ENCODE peak calls at places on chromosomes 7 and 10, in four cellular contexts. One of them, this sample, is unnamed.

GRCh38 chr7:8189615-8190014 is 72.4 kb downstream of the ICA1 start:
- DNase-seq in cardiac fibroblast: no peak
- DNase-seq in A549: no peak
- DNase-seq in heart left ventricle: no peak
- DNase-seq in this sample: no peak

GRCh38 chr10:46229144-46229563 is 57.6 kb upstream of the ANTXRL start:
- DNase-seq in cardiac fibroblast: peak
- DNase-seq in A549: peak
- DNase-seq in heart left ventricle: peak
- DNase-seq in this sample: no peak

GRCh38 chr7:98254951-98255610 is 3.0 kb upstream of the TECPR1 start:
- DNase-seq in cardiac fibroblast: peak
- DNase-seq in A549: no peak
- DNase-seq in heart left ventricle: no peak
- DNase-seq in this sample: no peak

GRCh38 chr7:52911326-52911725 is 124.1 kb upstream of the POM121L12 start:
- DNase-seq in cardiac fibroblast: no peak
- DNase-seq in A549: no peak
- DNase-seq in heart left ventricle: no peak
- DNase-seq in this sample: no peak

GRCh38 chr7:43038229-43038628 is 74.2 kb upstream of the HECW1 start:
- DNase-seq in cardiac fibroblast: peak
- DNase-seq in A549: no peak
- DNase-seq in heart left ventricle: no peak
- DNase-seq in this sample: peak

GRCh38 chr7:98126311-98127142 is 19.9 kb downstream of the LMTK2 start:
- DNase-seq in cardiac fibroblast: no peak
- DNase-seq in A549: no peak
- DNase-seq in heart left ventricle: no peak
- DNase-seq in this sample: no peak

GRCh38 chr10:30781571-30782542 is 152.3 kb upstream of the LYZL2 start:
- DNase-seq in cardiac fibroblast: no peak
- DNase-seq in A549: no peak
- DNase-seq in heart left ventricle: no peak
- DNase-seq in this sample: peak

GRCh38 chr10:104028823-104029527 is 56.7 kb downstream of the COL17A1 start:
- DNase-seq in cardiac fibroblast: peak
- DNase-seq in A549: no peak
- DNase-seq in heart left ventricle: no peak
- DNase-seq in this sample: no peak

GRCh38 chr7:129072410-129073063 is 17.6 kb upstream of the TNPO3 start:
- DNase-seq in cardiac fibroblast: no peak
- DNase-seq in A549: no peak
- DNase-seq in heart left ventricle: no peak
- DNase-seq in this sample: no peak

GRCh38 chr7:98284335-98285036 is 3.0 kb downstream of the BRI3 start:
- DNase-seq in cardiac fibroblast: peak
- DNase-seq in A549: peak
- DNase-seq in heart left ventricle: peak
- DNase-seq in this sample: peak

GRCh38 chr7:28955723-28956607 is 2.2 kb downstream of the TRIL start:
- DNase-seq in cardiac fibroblast: peak
- DNase-seq in A549: peak
- DNase-seq in heart left ventricle: peak
- DNase-seq in this sample: no peak

GRCh38 chr7:100516135-100516812 is 22.7 kb upstream of the AGFG2 start:
- DNase-seq in cardiac fibroblast: peak
- DNase-seq in A549: peak
- DNase-seq in heart left ventricle: peak
- DNase-seq in this sample: peak

GRCh38 chr10:116748041-116748440 is 5.7 kb upstream of the HSPA12A start:
- DNase-seq in cardiac fibroblast: peak
- DNase-seq in A549: peak
- DNase-seq in heart left ventricle: no peak
- DNase-seq in this sample: peak

GRCh38 chr10:73780301-73780700 is 1.5 kb upstream of the CHCHD1 start:
- DNase-seq in cardiac fibroblast: no peak
- DNase-seq in A549: no peak
- DNase-seq in heart left ventricle: no peak
- DNase-seq in this sample: no peak

GRCh38 chr7:74134117-74134539 is 40.0 kb upstream of the EIF4H start:
- DNase-seq in cardiac fibroblast: peak
- DNase-seq in A549: no peak
- DNase-seq in heart left ventricle: no peak
- DNase-seq in this sample: no peak

GRCh38 chr10:119337796-119338432 is 130.5 kb downstream of the GRK5 start:
- DNase-seq in cardiac fibroblast: peak
- DNase-seq in A549: no peak
- DNase-seq in heart left ventricle: no peak
- DNase-seq in this sample: peak

GRCh38 chr10:102593074-102593803 is 51.0 kb upstream of the TRIM8 start:
- DNase-seq in cardiac fibroblast: no peak
- DNase-seq in A549: no peak
- DNase-seq in heart left ventricle: no peak
- DNase-seq in this sample: peak

GRCh38 chr10:132745971-132746370 is 40.0 kb downstream of the NKX6-2 start:
- DNase-seq in cardiac fibroblast: no peak
- DNase-seq in A549: no peak
- DNase-seq in heart left ventricle: no peak
- DNase-seq in this sample: no peak

GRCh38 chr7:117323585-117323876 is 673 bp upstream of the WNT2 start:
- DNase-seq in cardiac fibroblast: no peak
- DNase-seq in A549: no peak
- DNase-seq in heart left ventricle: no peak
- DNase-seq in this sample: no peak

GRCh38 chr7:19989906-19990305 is 216.5 kb upstream of the TMEM196 start:
- DNase-seq in cardiac fibroblast: no peak
- DNase-seq in A549: no peak
- DNase-seq in heart left ventricle: no peak
- DNase-seq in this sample: no peak

GRCh38 chr10:101558206-101558605 is 29.9 kb downstream of the POLL start:
- DNase-seq in cardiac fibroblast: no peak
- DNase-seq in A549: no peak
- DNase-seq in heart left ventricle: peak
- DNase-seq in this sample: no peak

GRCh38 chr7:52472006-52472405 is 563.4 kb upstream of the POM121L12 start:
- DNase-seq in cardiac fibroblast: no peak
- DNase-seq in A549: no peak
- DNase-seq in heart left ventricle: no peak
- DNase-seq in this sample: no peak

GRCh38 chr10:122441961-122442360 is 12.5 kb upstream of the ARMS2 start:
- DNase-seq in cardiac fibroblast: peak
- DNase-seq in A549: peak
- DNase-seq in heart left ventricle: no peak
- DNase-seq in this sample: peak

DNA sequence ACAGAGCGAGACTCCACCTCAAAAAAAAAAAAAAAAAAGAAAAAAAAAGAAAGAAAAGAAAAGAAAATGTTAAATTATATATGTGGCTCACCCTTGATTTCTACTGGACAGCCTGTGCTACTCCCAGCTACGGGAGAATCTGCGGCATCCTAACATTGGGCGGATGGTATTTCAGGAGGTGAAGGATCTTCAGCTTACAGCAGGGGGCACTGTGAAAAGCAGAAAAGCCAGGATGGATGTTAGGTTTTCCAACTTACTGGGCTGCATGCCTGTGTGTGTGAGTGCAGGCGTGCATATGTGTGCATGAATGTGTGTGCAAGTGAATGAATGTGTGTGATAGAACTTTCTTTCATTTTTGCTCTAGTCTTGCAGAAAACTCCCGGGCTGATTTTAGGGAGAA is 1066.5 kb downstream of the TYW1 start:
- DNase-seq in cardiac fibroblast: no peak
- DNase-seq in A549: peak
- DNase-seq in heart left ventricle: no peak
- DNase-seq in this sample: no peak
- TF ChIP-seq CTCF in cardiac fibroblast: no peak
- TF ChIP-seq CTCF in A549: peak
- TF ChIP-seq CTCF in heart left ventricle: peak
- TF ChIP-seq CTCF in this sample: peak

DNA sequence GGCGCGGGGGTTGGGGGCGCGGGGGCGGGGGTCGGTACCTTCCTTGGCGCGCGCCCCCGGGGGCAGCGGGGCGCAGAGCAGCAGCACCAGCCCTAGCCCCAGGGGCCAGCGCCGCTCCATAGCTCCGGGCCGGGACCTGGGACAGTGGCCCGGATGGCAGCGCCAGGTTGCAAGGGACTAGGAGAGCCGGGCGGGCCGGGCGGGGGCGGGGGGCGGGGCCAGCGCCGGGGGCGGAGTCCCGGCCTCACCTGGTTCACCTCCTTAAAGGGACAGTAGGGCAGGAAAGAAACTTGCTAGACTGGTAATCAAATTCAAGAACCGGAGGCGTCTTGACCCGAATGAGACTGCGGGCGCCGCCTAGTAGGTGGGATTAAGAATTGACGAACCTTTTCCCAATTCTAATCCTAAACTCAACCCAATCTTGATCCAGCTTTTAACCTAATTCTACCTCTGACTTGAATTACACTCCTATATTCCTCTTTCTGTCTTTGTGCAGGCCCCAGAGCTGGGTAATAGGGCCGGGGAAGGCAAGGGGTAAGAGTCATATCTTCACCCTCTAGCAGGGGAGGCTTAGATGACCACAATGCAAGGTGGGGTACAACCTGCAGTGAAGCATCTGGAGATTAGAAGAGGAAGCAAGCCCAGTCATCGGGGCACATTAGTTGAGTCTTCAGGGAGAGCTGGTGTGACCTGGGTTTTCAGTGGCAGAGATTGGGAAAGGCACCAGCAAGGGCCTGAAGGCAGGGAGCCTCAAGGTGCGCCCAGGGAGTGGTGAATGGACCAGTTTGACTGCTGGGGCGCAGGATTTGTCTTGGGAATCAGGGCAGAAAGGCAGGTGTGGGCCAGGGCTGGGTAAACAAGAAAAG is at the start of gene EPHA1:
- DNase-seq in cardiac fibroblast: no peak
- DNase-seq in A549: no peak
- DNase-seq in heart left ventricle: peak
- DNase-seq in this sample: no peak
- TF ChIP-seq CTCF in cardiac fibroblast: peak
- TF ChIP-seq CTCF in A549: peak
- TF ChIP-seq CTCF in heart left ventricle: peak
- TF ChIP-seq CTCF in this sample: peak

DNA sequence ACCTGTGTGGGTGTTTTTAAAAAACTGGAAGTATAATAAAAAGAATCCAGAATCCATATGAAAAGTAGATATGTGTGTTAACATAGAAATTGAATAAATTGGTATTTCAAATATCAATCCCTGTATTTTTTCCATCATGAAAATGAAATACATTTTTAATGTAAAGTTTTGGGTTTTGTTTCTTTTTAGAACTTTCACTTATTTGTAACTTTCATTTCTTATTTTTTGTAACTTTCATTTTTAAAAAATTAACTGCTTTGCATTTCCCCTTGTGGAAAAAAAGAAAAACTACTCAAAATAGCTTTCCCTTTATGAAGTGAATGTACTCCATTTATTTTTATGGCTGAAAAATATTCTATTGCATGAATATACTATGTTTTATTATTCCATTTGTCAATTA is 75.5 kb upstream of the SMNDC1 start:
- DNase-seq in cardiac fibroblast: no peak
- DNase-seq in A549: no peak
- DNase-seq in heart left ventricle: no peak
- DNase-seq in this sample: no peak
- TF ChIP-seq CTCF in cardiac fibroblast: no peak
- TF ChIP-seq CTCF in A549: no peak
- TF ChIP-seq CTCF in heart left ventricle: no peak
- TF ChIP-seq CTCF in this sample: no peak

GRCh38 chr7:121748546-121748945 is 124.4 kb upstream of the PTPRZ1 start:
- DNase-seq in cardiac fibroblast: no peak
- DNase-seq in A549: no peak
- DNase-seq in heart left ventricle: no peak
- DNase-seq in this sample: no peak

GRCh38 chr7:121755818-121756501 is 117.0 kb upstream of the PTPRZ1 start:
- DNase-seq in cardiac fibroblast: no peak
- DNase-seq in A549: no peak
- DNase-seq in heart left ventricle: no peak
- DNase-seq in this sample: no peak

GRCh38 chr7:121753965-121754364 is 119.0 kb upstream of the PTPRZ1 start:
- DNase-seq in cardiac fibroblast: no peak
- DNase-seq in A549: no peak
- DNase-seq in heart left ventricle: no peak
- DNase-seq in this sample: no peak

GRCh38 chr7:121755286-121755685 is 117.7 kb upstream of the PTPRZ1 start:
- DNase-seq in cardiac fibroblast: peak
- DNase-seq in A549: no peak
- DNase-seq in heart left ventricle: no peak
- DNase-seq in this sample: no peak

DNA sequence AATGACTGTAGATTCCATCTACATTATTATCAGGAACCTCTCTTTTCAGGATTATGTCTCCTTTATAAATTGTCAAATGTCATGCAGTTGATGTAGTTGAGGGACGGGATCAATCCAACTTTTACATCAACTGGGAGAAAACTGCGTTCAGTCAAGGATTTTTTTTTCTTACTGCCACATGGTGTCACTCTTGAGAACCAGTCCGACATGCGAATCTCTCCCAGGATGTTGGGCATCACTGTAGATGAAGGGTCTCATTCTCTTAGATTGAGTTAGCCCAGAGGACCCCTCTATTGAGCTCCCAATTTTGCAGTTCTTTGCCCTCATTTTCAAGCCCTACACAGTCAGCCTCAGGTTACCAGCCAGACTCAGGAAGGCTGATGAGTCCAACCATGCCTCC is 120.3 kb upstream of the PTPRZ1 start:
- DNase-seq in cardiac fibroblast: peak
- DNase-seq in A549: peak
- DNase-seq in heart left ventricle: no peak
- DNase-seq in this sample: peak
- TF ChIP-seq CTCF in cardiac fibroblast: peak
- TF ChIP-seq CTCF in A549: peak
- TF ChIP-seq CTCF in heart left ventricle: no peak
- TF ChIP-seq CTCF in this sample: peak

DNA sequence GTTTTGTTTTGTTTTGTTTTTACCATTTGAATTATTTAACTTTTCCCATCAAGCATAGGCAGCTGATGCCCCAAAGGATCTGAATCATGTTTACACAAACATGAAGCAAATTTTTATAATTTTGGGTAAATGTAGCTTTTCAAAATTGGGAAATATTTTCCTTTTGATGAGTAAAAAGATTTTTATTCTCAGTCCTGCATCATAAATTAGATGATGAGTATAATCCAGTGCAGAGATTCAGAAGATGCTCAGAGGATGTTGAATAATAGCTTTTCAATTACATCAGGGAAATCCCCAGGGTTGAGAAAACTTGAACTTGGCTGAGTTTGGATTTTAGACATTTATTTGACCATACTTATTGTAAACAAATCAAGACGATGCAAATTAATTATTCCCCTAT is 121.8 kb downstream of the FAM204A start:
- DNase-seq in cardiac fibroblast: no peak
- DNase-seq in A549: no peak
- DNase-seq in heart left ventricle: no peak
- DNase-seq in this sample: peak
- TF ChIP-seq CTCF in cardiac fibroblast: no peak
- TF ChIP-seq CTCF in A549: no peak
- TF ChIP-seq CTCF in heart left ventricle: no peak
- TF ChIP-seq CTCF in this sample: no peak